ENCODE peak calls at places on chromosomes 5 and 9, in seven cellular contexts. One of them, this sample, is unnamed.

GRCh38 chr5:141870226-141870625 is 8.0 kb downstream of the PCDH1 start:
- DNase-seq in ELF-1: no peak
- DNase-seq in skeletal muscle cell: no peak
- DNase-seq in IMR-90: no peak
- DNase-seq in AG10803: no peak
- DNase-seq in ELR: no peak
- DNase-seq in Caco-2: no peak
- DNase-seq in this sample: no peak

GRCh38 chr9:18238752-18239151 is 235.2 kb upstream of the ADAMTSL1 start:
- DNase-seq in ELF-1: no peak
- DNase-seq in skeletal muscle cell: no peak
- DNase-seq in IMR-90: peak; percentile 56
- DNase-seq in AG10803: peak; percentile 62
- DNase-seq in ELR: peak; percentile 75
- DNase-seq in Caco-2: no peak
- DNase-seq in this sample: no peak

GRCh38 chr9:106707722-106708121 is 155.2 kb upstream of the ZNF462 start:
- DNase-seq in ELF-1: no peak
- DNase-seq in skeletal muscle cell: no peak
- DNase-seq in IMR-90: no peak
- DNase-seq in AG10803: no peak
- DNase-seq in ELR: no peak
- DNase-seq in Caco-2: no peak
- DNase-seq in this sample: no peak

GRCh38 chr9:135062254-135062653 is 25.2 kb upstream of the OLFM1 start:
- DNase-seq in ELF-1: no peak
- DNase-seq in skeletal muscle cell: no peak
- DNase-seq in IMR-90: no peak
- DNase-seq in AG10803: no peak
- DNase-seq in ELR: no peak
- DNase-seq in Caco-2: no peak
- DNase-seq in this sample: no peak

GRCh38 chr9:13082796-13083195 is 196.7 kb downstream of the MPDZ start:
- DNase-seq in ELF-1: no peak
- DNase-seq in skeletal muscle cell: no peak
- DNase-seq in IMR-90: no peak
- DNase-seq in AG10803: no peak
- DNase-seq in ELR: no peak
- DNase-seq in Caco-2: no peak
- DNase-seq in this sample: no peak

GRCh38 chr5:15521349-15521937 is 21.5 kb downstream of the FBXL7 start:
- DNase-seq in ELF-1: no peak
- DNase-seq in skeletal muscle cell: no peak
- DNase-seq in IMR-90: peak; percentile 47
- DNase-seq in AG10803: no peak
- DNase-seq in ELR: no peak
- DNase-seq in Caco-2: no peak
- DNase-seq in this sample: no peak

GRCh38 chr9:126857261-126857960 is 3.0 kb upstream of the ZBTB34 start:
- DNase-seq in ELF-1: no peak
- DNase-seq in skeletal muscle cell: no peak
- DNase-seq in IMR-90: no peak
- DNase-seq in AG10803: peak; percentile 40
- DNase-seq in ELR: no peak
- DNase-seq in Caco-2: no peak
- DNase-seq in this sample: no peak

GRCh38 chr9:75083188-75083976 is 4.6 kb downstream of the NMRK1 start:
- DNase-seq in ELF-1: peak; percentile 59
- DNase-seq in skeletal muscle cell: no peak
- DNase-seq in IMR-90: no peak
- DNase-seq in AG10803: no peak
- DNase-seq in ELR: no peak
- DNase-seq in Caco-2: no peak
- DNase-seq in this sample: peak; percentile 25

GRCh38 chr9:33782395-33783152 is 12.8 kb upstream of the PRSS3 start:
- DNase-seq in ELF-1: no peak
- DNase-seq in skeletal muscle cell: peak; percentile 43
- DNase-seq in IMR-90: peak; percentile 87
- DNase-seq in AG10803: peak; percentile 76
- DNase-seq in ELR: peak; percentile 64
- DNase-seq in Caco-2: no peak
- DNase-seq in this sample: no peak

GRCh38 chr5:119367502-119368237 is 11.9 kb downstream of the TNFAIP8 start:
- DNase-seq in ELF-1: no peak
- DNase-seq in skeletal muscle cell: no peak
- DNase-seq in IMR-90: peak; percentile 64
- DNase-seq in AG10803: no peak
- DNase-seq in ELR: peak; percentile 51
- DNase-seq in Caco-2: no peak
- DNase-seq in this sample: no peak

GRCh38 chr9:34550681-34551270 is 28.0 kb upstream of the ENHO start:
- DNase-seq in ELF-1: no peak
- DNase-seq in skeletal muscle cell: no peak
- DNase-seq in IMR-90: no peak
- DNase-seq in AG10803: no peak
- DNase-seq in ELR: no peak
- DNase-seq in Caco-2: no peak
- DNase-seq in this sample: no peak

GRCh38 chr9:127520941-127521918 is 69.9 kb downstream of the LRSAM1 start:
- DNase-seq in ELF-1: peak; percentile 53
- DNase-seq in skeletal muscle cell: peak; percentile 74
- DNase-seq in IMR-90: peak; percentile 83
- DNase-seq in AG10803: peak; percentile 86
- DNase-seq in ELR: peak; percentile 95
- DNase-seq in Caco-2: no peak
- DNase-seq in this sample: no peak

GRCh38 chr5:142118421-142118686 is 9.8 kb downstream of the NDFIP1 start:
- DNase-seq in ELF-1: no peak
- DNase-seq in skeletal muscle cell: no peak
- DNase-seq in IMR-90: no peak
- DNase-seq in AG10803: no peak
- DNase-seq in ELR: no peak
- DNase-seq in Caco-2: no peak
- DNase-seq in this sample: no peak

GRCh38 chr5:186091-187041 is 4.9 kb upstream of the LRRC14B start:
- DNase-seq in ELF-1: no peak
- DNase-seq in skeletal muscle cell: no peak
- DNase-seq in IMR-90: no peak
- DNase-seq in AG10803: no peak
- DNase-seq in ELR: no peak
- DNase-seq in Caco-2: no peak
- DNase-seq in this sample: no peak

GRCh38 chr9:35510745-35511428 is 21.0 kb downstream of the RUSC2 start:
- DNase-seq in ELF-1: no peak
- DNase-seq in skeletal muscle cell: peak; percentile 86
- DNase-seq in IMR-90: peak; percentile 96
- DNase-seq in AG10803: peak; percentile 100
- DNase-seq in ELR: peak; percentile 96
- DNase-seq in Caco-2: peak; percentile 79
- DNase-seq in this sample: no peak

GRCh38 chr5:2136728-2137333 is 254.1 kb upstream of the IRX4 start:
- DNase-seq in ELF-1: no peak
- DNase-seq in skeletal muscle cell: no peak
- DNase-seq in IMR-90: no peak
- DNase-seq in AG10803: no peak
- DNase-seq in ELR: no peak
- DNase-seq in Caco-2: no peak
- DNase-seq in this sample: peak; percentile 35

GRCh38 chr5:56633950-56634349 is 181.4 kb upstream of the MAP3K1 start:
- DNase-seq in ELF-1: no peak
- DNase-seq in skeletal muscle cell: no peak
- DNase-seq in IMR-90: peak; percentile 67
- DNase-seq in AG10803: no peak
- DNase-seq in ELR: no peak
- DNase-seq in Caco-2: no peak
- DNase-seq in this sample: no peak

GRCh38 chr5:53330491-53330890 is 149.9 kb upstream of the FST start:
- DNase-seq in ELF-1: no peak
- DNase-seq in skeletal muscle cell: no peak
- DNase-seq in IMR-90: no peak
- DNase-seq in AG10803: no peak
- DNase-seq in ELR: no peak
- DNase-seq in Caco-2: no peak
- DNase-seq in this sample: no peak

GRCh38 chr5:37133939-37134338 is 115.2 kb downstream of the CPLANE1 start:
- DNase-seq in ELF-1: no peak
- DNase-seq in skeletal muscle cell: peak; percentile 4
- DNase-seq in IMR-90: peak; percentile 75
- DNase-seq in AG10803: peak; percentile 10
- DNase-seq in ELR: peak; percentile 56
- DNase-seq in Caco-2: no peak
- DNase-seq in this sample: no peak

GRCh38 chr5:126009566-126009965 is 413.6 kb upstream of the GRAMD2B start:
- DNase-seq in ELF-1: peak; percentile 59
- DNase-seq in skeletal muscle cell: no peak
- DNase-seq in IMR-90: no peak
- DNase-seq in AG10803: no peak
- DNase-seq in ELR: no peak
- DNase-seq in Caco-2: no peak
- DNase-seq in this sample: no peak

GRCh38 chr9:133978226-133979123 is 13.6 kb downstream of the VAV2 start:
- DNase-seq in ELF-1: no peak
- DNase-seq in skeletal muscle cell: no peak
- DNase-seq in IMR-90: no peak
- DNase-seq in AG10803: no peak
- DNase-seq in ELR: no peak
- DNase-seq in Caco-2: no peak
- DNase-seq in this sample: no peak

This sample was measured in stimulated activated CD8-positive, alpha-beta memory T cell treated with anti-CD3 and anti-CD28 coated beads, Interleukin-7, amount 100 ng/mL, for 4 hours.